ENCODE peak calls at places on chromosomes 3 and 15, in eight cellular contexts. V is K562; E is CD8-positive, alpha-beta memory T cell; M is ovary; I is H9; H is RWPE1; X is pancreas; G is OCI-LY7. D is an unnamed sample.

GRCh38 chr3:160948273-160948672 is 156.9 kb downstream of the B3GALNT1 start:
- DNase-seq in V (no peak), E (no peak), M (no peak), I (no peak), H (no peak), X (no peak), G (no peak), D (no peak)

GRCh38 chr3:46565607-46566039 is 479 bp downstream of the LRRC2 start:
- DNase-seq in V (no peak), E (no peak), M (peak; percentile 37), I (peak; percentile 77), H (no peak), X (peak; percentile 72), G (no peak), D (no peak)

GRCh38 chr3:18747383-18747782 is 322.2 kb upstream of the SATB1 start:
- DNase-seq in V (no peak), E (no peak), M (no peak), I (no peak), H (no peak), X (no peak), G (peak; percentile 39), D (no peak)

GRCh38 chr3:131163-131889 is 65.2 kb upstream of the CHL1 start:
- DNase-seq in V (no peak), E (no peak), M (no peak), I (no peak), H (no peak), X (no peak), G (no peak), D (no peak)

GRCh38 chr3:46661776-46662766 is 31.4 kb downstream of the ALS2CL start:
- DNase-seq in V (no peak), E (no peak), M (no peak), I (peak; percentile 46), H (no peak), X (no peak), G (no peak), D (no peak)

GRCh38 chr3:174440350-174440716 is 418.8 kb upstream of the NAALADL2 start:
- DNase-seq in V (no peak), E (no peak), M (peak; percentile 46), I (no peak), H (peak; percentile 8), X (no peak), G (peak; percentile 10), D (no peak)

GRCh38 chr3:69787436-69788168 is 48.3 kb downstream of the MITF start:
- DNase-seq in V (no peak), E (no peak), M (no peak), I (no peak), H (peak; percentile 64), X (no peak), G (no peak), D (no peak)

GRCh38 chr15:55775316-55775715 is 32.4 kb upstream of the PRTG start:
- DNase-seq in V (no peak), E (no peak), M (no peak), I (peak; percentile 66), H (peak; percentile 45), X (no peak), G (no peak), D (no peak)

GRCh38 chr15:31250033-31250432 is 76.6 kb upstream of the KLF13 start:
- DNase-seq in V (no peak), E (no peak), M (no peak), I (no peak), H (no peak), X (peak; percentile 21), G (no peak), D (no peak)

GRCh38 chr3:11713171-11713570 is 69.5 kb upstream of the VGLL4 start:
- DNase-seq in V (no peak), E (no peak), M (no peak), I (no peak), H (peak; percentile 55), X (no peak), G (no peak), D (no peak)

GRCh38 chr15:99682455-99682854 is 50.8 kb downstream of the LYSMD4 start:
- DNase-seq in V (no peak), E (no peak), M (no peak), I (no peak), H (peak; percentile 51), X (no peak), G (peak; percentile 8), D (no peak)

GRCh38 chr3:135694142-135694541 is 271.4 kb upstream of the PPP2R3A start:
- DNase-seq in V (no peak), E (no peak), M (no peak), I (peak; percentile 34), H (no peak), X (no peak), G (no peak), D (no peak)

GRCh38 chr15:62972814-62973213 is 69.7 kb upstream of the TPM1 start:
- DNase-seq in V (no peak), E (no peak), M (no peak), I (no peak), H (peak; percentile 46), X (no peak), G (no peak), D (no peak)

GRCh38 chr15:50192926-50193595 is 11.1 kb downstream of the SLC27A2 start:
- DNase-seq in V (no peak), E (no peak), M (no peak), I (no peak), H (peak; percentile 42), X (no peak), G (no peak), D (no peak)

GRCh38 chr3:126528800-126529541 is 5.0 kb downstream of the CHST13 start:
- DNase-seq in V (no peak), E (no peak), M (no peak), I (no peak), H (no peak), X (peak; percentile 65), G (no peak), D (no peak)

GRCh38 chr15:82709081-82709420 is 624 bp downstream of the AP3B2 start:
- DNase-seq in V (no peak), E (no peak), M (no peak), I (peak; percentile 80), H (no peak), X (no peak), G (no peak), D (peak; percentile 59)

GRCh38 chr3:156536524-156537316 is 18.2 kb downstream of the SSR3 start:
- DNase-seq in V (no peak), E (no peak), M (no peak), I (no peak), H (no peak), X (no peak), G (no peak), D (no peak)

GRCh38 chr3:123337226-123337625 is 111.7 kb downstream of the ADCY5 start:
- DNase-seq in V (no peak), E (no peak), M (no peak), I (no peak), H (no peak), X (peak; percentile 21), G (no peak), D (no peak)

GRCh38 chr3:170049146-170050000 is 11.6 kb downstream of the GPR160 start:
- DNase-seq in V (no peak), E (no peak), M (no peak), I (no peak), H (no peak), X (peak; percentile 74), G (no peak), D (no peak)

GRCh38 chr3:46663611-46664135 is 29.8 kb downstream of the ALS2CL start:
- DNase-seq in V (no peak), E (no peak), M (peak; percentile 15), I (peak; percentile 53), H (no peak), X (no peak), G (peak; percentile 18), D (peak; percentile 69)

GRCh38 chr3:112046599-112046998 is 12.1 kb downstream of the TMPRSS7 start:
- DNase-seq in V (no peak), E (no peak), M (no peak), I (no peak), H (peak; percentile 20), X (no peak), G (no peak), D (no peak)

GRCh38 chr15:93196136-93196670 is 107.2 kb upstream of the RGMA start:
- DNase-seq in V (no peak), E (no peak), M (no peak), I (no peak), H (no peak), X (no peak), G (no peak), D (no peak)
- H3K27ac ChIP-seq in V (no peak overlapping the region), E (no peak overlapping the region), M (no peak overlapping the region), I (no peak overlapping the region), H (no peak overlapping the region), X (no peak overlapping the region), G (no peak overlapping the region), D (no peak overlapping the region)

DNA sequence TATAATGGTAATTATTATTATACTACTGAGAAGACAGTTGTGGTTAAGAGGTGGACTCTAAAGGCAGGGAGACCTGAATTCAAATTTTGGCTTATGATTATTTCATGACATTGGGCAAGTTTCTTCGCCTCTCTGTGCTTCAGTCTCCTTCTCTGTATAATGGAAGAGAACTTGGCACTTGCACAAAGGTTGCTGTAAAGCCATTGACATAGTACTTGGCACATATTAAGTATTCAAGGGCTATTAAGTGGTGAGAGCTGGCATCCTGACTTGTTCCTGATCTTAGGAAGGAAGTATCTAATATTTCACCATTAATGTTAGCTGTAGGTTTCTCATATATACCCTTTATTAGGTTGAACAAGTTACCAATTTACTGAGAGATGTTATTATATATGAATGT is 289.3 kb upstream of the TRIM42 start:
- DNase-seq in V (no peak), E (no peak), M (no peak), I (no peak), H (no peak), X (no peak), G (no peak), D (no peak)
- H3K27ac ChIP-seq in V (no peak overlapping the region), E (no peak overlapping the region), M (no peak overlapping the region), I (no peak overlapping the region), H (no peak overlapping the region), X (no peak overlapping the region), G (no peak overlapping the region), D (no peak overlapping the region)

GRCh38 chr3:102674284-102674683 is 239.5 kb downstream of the ZPLD1 start:
- DNase-seq in V (no peak), E (no peak), M (no peak), I (no peak), H (no peak), X (no peak), G (no peak), D (no peak)

GRCh38 chr3:102668247-102668646 is 233.4 kb downstream of the ZPLD1 start:
- DNase-seq in V (no peak), E (no peak), M (no peak), I (no peak), H (no peak), X (no peak), G (no peak), D (no peak)

GRCh38 chr3:102671005-102671404 is 236.2 kb downstream of the ZPLD1 start:
- DNase-seq in V (no peak), E (no peak), M (no peak), I (no peak), H (no peak), X (no peak), G (no peak), D (no peak)

GRCh38 chr3:102676424-102676823 is 241.6 kb downstream of the ZPLD1 start:
- DNase-seq in V (no peak), E (no peak), M (no peak), I (no peak), H (no peak), X (no peak), G (no peak), D (no peak)

GRCh38 chr3:102673271-102674115 is 238.7 kb downstream of the ZPLD1 start:
- DNase-seq in V (peak; percentile 54), E (peak; percentile 12), M (peak; percentile 65), I (peak; percentile 70), H (peak; percentile 84), X (peak; percentile 75), G (peak; percentile 57), D (peak; percentile 88)
- H3K27ac ChIP-seq in V (no peak overlapping the region), E (no peak overlapping the region), M (no peak overlapping the region), I (no peak overlapping the region), H (no peak overlapping the region), X (no peak overlapping the region), G (no peak overlapping the region), D (no peak overlapping the region)

GRCh38 chr3:186651678-186652215 is 11.5 kb downstream of the FETUB start:
- DNase-seq in V (no peak), E (no peak), M (no peak), I (no peak), H (no peak), X (no peak), G (no peak), D (peak; percentile 52)
- H3K27ac ChIP-seq in V (no peak overlapping the region), E (no peak overlapping the region), M (no peak overlapping the region), I (no peak overlapping the region), H (no peak overlapping the region), X (no peak overlapping the region), G (no peak overlapping the region), D (peak overlapping the region; percentile 88)

D was measured in Karpas-422.